ENCODE peak calls at places on chromosomes 16 and 17, in seven cellular contexts. One of them, this sample, is unnamed. For H3K27me3, the result is how much of the 10 kb centered on the place peaks cover.

GRCh38 chr17:538096-538973 is 176.3 kb downstream of the VPS53 start:
- DNase-seq in kidney epithelial cell: no peak
- DNase-seq in cardiac muscle cell: peak
- DNase-seq in transverse colon: no peak
- DNase-seq in CD8-positive, alpha-beta T cell: no peak
- DNase-seq in ascending aorta: no peak
- DNase-seq in fibroblast of lung: peak
- DNase-seq in this sample: no peak

GRCh38 chr16:4946917-4947316 is 10.0 kb upstream of the PPL start:
- DNase-seq in kidney epithelial cell: no peak
- DNase-seq in cardiac muscle cell: no peak
- DNase-seq in transverse colon: no peak
- DNase-seq in CD8-positive, alpha-beta T cell: no peak
- DNase-seq in ascending aorta: no peak
- DNase-seq in fibroblast of lung: no peak
- DNase-seq in this sample: no peak

GRCh38 chr16:26563018-26563417 is 503.7 kb upstream of the C16orf82 start:
- DNase-seq in kidney epithelial cell: no peak
- DNase-seq in cardiac muscle cell: no peak
- DNase-seq in transverse colon: no peak
- DNase-seq in CD8-positive, alpha-beta T cell: no peak
- DNase-seq in ascending aorta: no peak
- DNase-seq in fibroblast of lung: no peak
- DNase-seq in this sample: no peak

GRCh38 chr17:64382184-64382583 is 8.5 kb downstream of the PECAM1 start:
- DNase-seq in kidney epithelial cell: no peak
- DNase-seq in cardiac muscle cell: no peak
- DNase-seq in transverse colon: no peak
- DNase-seq in CD8-positive, alpha-beta T cell: no peak
- DNase-seq in ascending aorta: no peak
- DNase-seq in fibroblast of lung: no peak
- DNase-seq in this sample: no peak

GRCh38 chr17:81245024-81245664 is 6.0 kb downstream of the NDUFAF8 start:
- DNase-seq in kidney epithelial cell: peak
- DNase-seq in cardiac muscle cell: no peak
- DNase-seq in transverse colon: no peak
- DNase-seq in CD8-positive, alpha-beta T cell: no peak
- DNase-seq in ascending aorta: no peak
- DNase-seq in fibroblast of lung: peak
- DNase-seq in this sample: no peak

GRCh38 chr17:32302037-32302436 is 36.4 kb downstream of the RHBDL3 start:
- DNase-seq in kidney epithelial cell: no peak
- DNase-seq in cardiac muscle cell: peak
- DNase-seq in transverse colon: no peak
- DNase-seq in CD8-positive, alpha-beta T cell: no peak
- DNase-seq in ascending aorta: no peak
- DNase-seq in fibroblast of lung: no peak
- DNase-seq in this sample: no peak

GRCh38 chr16:6335072-6335471 is 997.6 kb upstream of the RBFOX1 start:
- DNase-seq in kidney epithelial cell: no peak
- DNase-seq in cardiac muscle cell: peak
- DNase-seq in transverse colon: no peak
- DNase-seq in CD8-positive, alpha-beta T cell: no peak
- DNase-seq in ascending aorta: no peak
- DNase-seq in fibroblast of lung: no peak
- DNase-seq in this sample: no peak

GRCh38 chr17:17766351-17767095 is 70.3 kb downstream of the SREBF1 start:
- DNase-seq in kidney epithelial cell: no peak
- DNase-seq in cardiac muscle cell: no peak
- DNase-seq in transverse colon: no peak
- DNase-seq in CD8-positive, alpha-beta T cell: no peak
- DNase-seq in ascending aorta: no peak
- DNase-seq in fibroblast of lung: no peak
- DNase-seq in this sample: no peak

GRCh38 chr17:67245694-67246397 is 850 bp upstream of the HELZ start:
- DNase-seq in kidney epithelial cell: no peak
- DNase-seq in cardiac muscle cell: peak
- DNase-seq in transverse colon: peak
- DNase-seq in CD8-positive, alpha-beta T cell: no peak
- DNase-seq in ascending aorta: peak
- DNase-seq in fibroblast of lung: no peak
- DNase-seq in this sample: no peak

GRCh38 chr17:63910096-63910495 is 962 bp downstream of the CSHL1 start:
- DNase-seq in kidney epithelial cell: no peak
- DNase-seq in cardiac muscle cell: no peak
- DNase-seq in transverse colon: no peak
- DNase-seq in CD8-positive, alpha-beta T cell: no peak
- DNase-seq in ascending aorta: peak
- DNase-seq in fibroblast of lung: no peak
- DNase-seq in this sample: no peak

GRCh38 chr17:19897901-19898300 is 30.2 kb upstream of the ULK2 start:
- DNase-seq in kidney epithelial cell: no peak
- DNase-seq in cardiac muscle cell: no peak
- DNase-seq in transverse colon: no peak
- DNase-seq in CD8-positive, alpha-beta T cell: no peak
- DNase-seq in ascending aorta: no peak
- DNase-seq in fibroblast of lung: peak
- DNase-seq in this sample: peak

GRCh38 chr17:13384626-13385025 is 217.1 kb downstream of the HS3ST3A1 start:
- DNase-seq in kidney epithelial cell: no peak
- DNase-seq in cardiac muscle cell: no peak
- DNase-seq in transverse colon: no peak
- DNase-seq in CD8-positive, alpha-beta T cell: no peak
- DNase-seq in ascending aorta: no peak
- DNase-seq in fibroblast of lung: no peak
- DNase-seq in this sample: no peak

GRCh38 chr17:77449908-77450741 is 309.4 kb downstream of the SEC14L1 start:
- DNase-seq in kidney epithelial cell: no peak
- DNase-seq in cardiac muscle cell: peak
- DNase-seq in transverse colon: peak
- DNase-seq in CD8-positive, alpha-beta T cell: no peak
- DNase-seq in ascending aorta: peak
- DNase-seq in fibroblast of lung: peak
- DNase-seq in this sample: no peak

GRCh38 chr17:17605747-17606083 is 14.2 kb upstream of the PEMT start:
- DNase-seq in kidney epithelial cell: no peak
- DNase-seq in cardiac muscle cell: peak
- DNase-seq in transverse colon: no peak
- DNase-seq in CD8-positive, alpha-beta T cell: no peak
- DNase-seq in ascending aorta: no peak
- DNase-seq in fibroblast of lung: peak
- DNase-seq in this sample: peak

GRCh38 chr16:55042556-55043432 is 112.1 kb downstream of the IRX5 start:
- DNase-seq in kidney epithelial cell: no peak
- DNase-seq in cardiac muscle cell: no peak
- DNase-seq in transverse colon: no peak
- DNase-seq in CD8-positive, alpha-beta T cell: no peak
- DNase-seq in ascending aorta: peak
- DNase-seq in fibroblast of lung: no peak
- DNase-seq in this sample: no peak

GRCh38 chr16:81729451-81729850 is 49.6 kb upstream of the PLCG2 start:
- DNase-seq in kidney epithelial cell: no peak
- DNase-seq in cardiac muscle cell: no peak
- DNase-seq in transverse colon: no peak
- DNase-seq in CD8-positive, alpha-beta T cell: no peak
- DNase-seq in ascending aorta: no peak
- DNase-seq in fibroblast of lung: no peak
- DNase-seq in this sample: no peak

GRCh38 chr17:57379237-57380054 is 123.1 kb downstream of the MSI2 start:
- DNase-seq in kidney epithelial cell: no peak
- DNase-seq in cardiac muscle cell: peak
- DNase-seq in transverse colon: no peak
- DNase-seq in CD8-positive, alpha-beta T cell: no peak
- DNase-seq in ascending aorta: no peak
- DNase-seq in fibroblast of lung: peak
- DNase-seq in this sample: no peak

GRCh38 chr17:42657824-42658588 is 1.1 kb upstream of the TUBG2 start:
- DNase-seq in kidney epithelial cell: no peak
- DNase-seq in cardiac muscle cell: no peak
- DNase-seq in transverse colon: no peak
- DNase-seq in CD8-positive, alpha-beta T cell: no peak
- DNase-seq in ascending aorta: no peak
- DNase-seq in fibroblast of lung: no peak
- DNase-seq in this sample: no peak

GRCh38 chr17:80036715-80037477 is 454 bp downstream of the CCDC40 start:
- DNase-seq in kidney epithelial cell: no peak
- DNase-seq in cardiac muscle cell: peak
- DNase-seq in transverse colon: peak
- DNase-seq in CD8-positive, alpha-beta T cell: no peak
- DNase-seq in ascending aorta: peak
- DNase-seq in fibroblast of lung: peak
- DNase-seq in this sample: no peak

GRCh38 chr17:33260638-33261037 is 32.5 kb downstream of the ASIC2 start:
- DNase-seq in kidney epithelial cell: no peak
- DNase-seq in cardiac muscle cell: no peak
- DNase-seq in transverse colon: peak
- DNase-seq in CD8-positive, alpha-beta T cell: no peak
- DNase-seq in ascending aorta: no peak
- DNase-seq in fibroblast of lung: no peak
- DNase-seq in this sample: no peak

GRCh38 chr16:48366165-48367093 is 18.8 kb downstream of the SIAH1 start:
- DNase-seq in kidney epithelial cell: no peak
- DNase-seq in cardiac muscle cell: peak
- DNase-seq in transverse colon: peak
- DNase-seq in CD8-positive, alpha-beta T cell: peak
- DNase-seq in ascending aorta: peak
- DNase-seq in fibroblast of lung: peak
- DNase-seq in this sample: peak

GRCh38 chr16:57830890-57831484 is 28.7 kb upstream of the KIFC3 start:
- DNase-seq in kidney epithelial cell: no peak
- DNase-seq in cardiac muscle cell: no peak
- DNase-seq in transverse colon: no peak
- DNase-seq in CD8-positive, alpha-beta T cell: no peak
- DNase-seq in ascending aorta: no peak
- DNase-seq in fibroblast of lung: peak
- DNase-seq in this sample: no peak

GRCh38 chr16:75064403-75065148 is 52.0 kb downstream of the LDHD start:
- DNase-seq in kidney epithelial cell: no peak
- DNase-seq in cardiac muscle cell: no peak
- DNase-seq in transverse colon: peak
- DNase-seq in CD8-positive, alpha-beta T cell: no peak
- DNase-seq in ascending aorta: no peak
- DNase-seq in fibroblast of lung: peak
- DNase-seq in this sample: no peak

GRCh38 chr17:42647778-42648177 is 11.3 kb upstream of the TUBG2 start:
- DNase-seq in kidney epithelial cell: no peak
- DNase-seq in cardiac muscle cell: no peak
- DNase-seq in transverse colon: no peak
- DNase-seq in CD8-positive, alpha-beta T cell: no peak
- DNase-seq in ascending aorta: no peak
- DNase-seq in fibroblast of lung: no peak
- DNase-seq in this sample: no peak

GRCh38 chr17:18143044-18143936 is 34.7 kb downstream of the MYO15A start:
- DNase-seq in kidney epithelial cell: no peak
- DNase-seq in cardiac muscle cell: peak
- DNase-seq in transverse colon: no peak
- DNase-seq in CD8-positive, alpha-beta T cell: no peak
- DNase-seq in ascending aorta: no peak
- DNase-seq in fibroblast of lung: no peak
- DNase-seq in this sample: no peak

GRCh38 chr16:87054856-87055255 is 262.3 kb downstream of the C16orf95 start:
- DNase-seq in kidney epithelial cell: no peak
- DNase-seq in cardiac muscle cell: no peak
- DNase-seq in transverse colon: no peak
- DNase-seq in CD8-positive, alpha-beta T cell: no peak
- DNase-seq in ascending aorta: no peak
- DNase-seq in fibroblast of lung: no peak
- DNase-seq in this sample: no peak
- H3K27me3 ChIP-seq in kidney epithelial cell: under half
- H3K27me3 ChIP-seq in cardiac muscle cell: under half
- H3K27me3 ChIP-seq in transverse colon: under half
- H3K27me3 ChIP-seq in CD8-positive, alpha-beta T cell: under half
- H3K27me3 ChIP-seq in ascending aorta: under half
- H3K27me3 ChIP-seq in fibroblast of lung: under half
- H3K27me3 ChIP-seq in this sample: under half

GRCh38 chr16:10942352-10943297 is at the start of gene DEXI:
- DNase-seq in kidney epithelial cell: no peak
- DNase-seq in cardiac muscle cell: peak
- DNase-seq in transverse colon: peak
- DNase-seq in CD8-positive, alpha-beta T cell: peak
- DNase-seq in ascending aorta: peak
- DNase-seq in fibroblast of lung: peak
- DNase-seq in this sample: peak

GRCh38 chr16:10945065-10945787 is 862 bp downstream of the CLEC16A start:
- DNase-seq in kidney epithelial cell: no peak
- DNase-seq in cardiac muscle cell: no peak
- DNase-seq in transverse colon: no peak
- DNase-seq in CD8-positive, alpha-beta T cell: no peak
- DNase-seq in ascending aorta: no peak
- DNase-seq in fibroblast of lung: no peak
- DNase-seq in this sample: no peak

GRCh38 chr16:10946308-10946707 is 1.9 kb downstream of the CLEC16A start:
- DNase-seq in kidney epithelial cell: no peak
- DNase-seq in cardiac muscle cell: no peak
- DNase-seq in transverse colon: no peak
- DNase-seq in CD8-positive, alpha-beta T cell: no peak
- DNase-seq in ascending aorta: no peak
- DNase-seq in fibroblast of lung: peak
- DNase-seq in this sample: no peak

GRCh38 chr16:10947211-10947787 is 2.9 kb downstream of the CLEC16A start:
- DNase-seq in kidney epithelial cell: no peak
- DNase-seq in cardiac muscle cell: no peak
- DNase-seq in transverse colon: no peak
- DNase-seq in CD8-positive, alpha-beta T cell: no peak
- DNase-seq in ascending aorta: no peak
- DNase-seq in fibroblast of lung: no peak
- DNase-seq in this sample: no peak

GRCh38 chr16:10944249-10945064 is at the start of gene CLEC16A:
- DNase-seq in kidney epithelial cell: peak
- DNase-seq in cardiac muscle cell: peak
- DNase-seq in transverse colon: peak
- DNase-seq in CD8-positive, alpha-beta T cell: peak
- DNase-seq in ascending aorta: peak
- DNase-seq in fibroblast of lung: peak
- DNase-seq in this sample: peak
- TF ChIP-seq CTCF in kidney epithelial cell: no peak
- TF ChIP-seq CTCF in cardiac muscle cell: no peak
- TF ChIP-seq CTCF in transverse colon: peak
- TF ChIP-seq CTCF in CD8-positive, alpha-beta T cell: no peak
- TF ChIP-seq CTCF in ascending aorta: no peak
- TF ChIP-seq CTCF in fibroblast of lung: no peak
- TF ChIP-seq CTCF in this sample: no peak

GRCh38 chr16:15434079-15434424 is 336 bp upstream of the BMERB1 start:
- DNase-seq in kidney epithelial cell: no peak
- DNase-seq in cardiac muscle cell: no peak
- DNase-seq in transverse colon: no peak
- DNase-seq in CD8-positive, alpha-beta T cell: no peak
- DNase-seq in ascending aorta: no peak
- DNase-seq in fibroblast of lung: no peak
- DNase-seq in this sample: no peak
- H3K4me3 ChIP-seq in kidney epithelial cell: peak
- H3K4me3 ChIP-seq in cardiac muscle cell: peak
- H3K4me3 ChIP-seq in transverse colon: peak
- H3K4me3 ChIP-seq in CD8-positive, alpha-beta T cell: peak
- H3K4me3 ChIP-seq in ascending aorta: peak
- H3K4me3 ChIP-seq in fibroblast of lung: peak
- H3K4me3 ChIP-seq in this sample: peak

DNA sequence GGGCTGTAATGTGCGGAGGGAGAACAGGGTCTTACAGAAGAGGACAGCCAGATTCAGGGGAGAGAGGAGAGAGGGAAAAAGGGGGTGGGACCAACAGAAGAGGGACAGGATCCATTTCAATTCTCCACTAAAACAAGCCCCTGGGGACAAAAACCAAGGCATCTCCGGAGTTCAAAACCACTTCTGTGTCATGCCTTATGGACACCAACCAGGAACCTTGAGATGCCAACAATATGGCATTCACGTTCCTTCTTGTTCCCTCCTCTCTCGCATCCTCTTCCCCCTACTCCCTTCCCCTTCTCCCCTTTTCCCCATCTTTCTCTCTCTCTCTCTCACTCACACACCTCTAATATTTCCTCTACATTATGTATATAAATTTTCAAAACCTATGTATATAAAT is 123.2 kb downstream of the SLC39A11 start:
- DNase-seq in kidney epithelial cell: no peak
- DNase-seq in cardiac muscle cell: no peak
- DNase-seq in transverse colon: no peak
- DNase-seq in CD8-positive, alpha-beta T cell: no peak
- DNase-seq in ascending aorta: no peak
- DNase-seq in fibroblast of lung: no peak
- DNase-seq in this sample: no peak
- H3K27me3 ChIP-seq in kidney epithelial cell: under half
- H3K27me3 ChIP-seq in cardiac muscle cell: under half
- H3K27me3 ChIP-seq in transverse colon: under half
- H3K27me3 ChIP-seq in CD8-positive, alpha-beta T cell: under half
- H3K27me3 ChIP-seq in ascending aorta: under half
- H3K27me3 ChIP-seq in fibroblast of lung: under half
- H3K27me3 ChIP-seq in this sample: under half

This sample was measured in BJ.